ENCODE peak calls at places on chromosomes 11 and 22, in nine cellular contexts. One of them, this sample, is unnamed. For H3K27me3, the result is how much of the 10 kb centered on the place peaks cover.

GRCh38 chr11:58912124-58912523 is 27.2 kb upstream of the GLYATL1 start:
- DNase-seq in cardiac muscle cell: no peak
- DNase-seq in heart left ventricle: no peak
- DNase-seq in fibroblast of lung: peak
- DNase-seq in lower lobe of right lung: no peak
- DNase-seq in right lobe of liver: no peak
- DNase-seq in tibial nerve: no peak
- DNase-seq in CD8-positive, alpha-beta T cell: no peak
- DNase-seq in tibial artery: no peak
- DNase-seq in this sample: no peak

GRCh38 chr11:43546561-43547410 is 133.8 kb upstream of the HSD17B12 start:
- DNase-seq in cardiac muscle cell: no peak
- DNase-seq in heart left ventricle: no peak
- DNase-seq in fibroblast of lung: no peak
- DNase-seq in lower lobe of right lung: no peak
- DNase-seq in right lobe of liver: no peak
- DNase-seq in tibial nerve: no peak
- DNase-seq in CD8-positive, alpha-beta T cell: no peak
- DNase-seq in tibial artery: no peak
- DNase-seq in this sample: no peak

GRCh38 chr11:76233936-76234703 is 27.8 kb upstream of the WNT11 start:
- DNase-seq in cardiac muscle cell: no peak
- DNase-seq in heart left ventricle: peak
- DNase-seq in fibroblast of lung: peak
- DNase-seq in lower lobe of right lung: peak
- DNase-seq in right lobe of liver: peak
- DNase-seq in tibial nerve: peak
- DNase-seq in CD8-positive, alpha-beta T cell: no peak
- DNase-seq in tibial artery: peak
- DNase-seq in this sample: no peak

GRCh38 chr22:37507731-37508130 is 11.5 kb downstream of the CARD10 start:
- DNase-seq in cardiac muscle cell: no peak
- DNase-seq in heart left ventricle: no peak
- DNase-seq in fibroblast of lung: no peak
- DNase-seq in lower lobe of right lung: no peak
- DNase-seq in right lobe of liver: no peak
- DNase-seq in tibial nerve: no peak
- DNase-seq in CD8-positive, alpha-beta T cell: no peak
- DNase-seq in tibial artery: no peak
- DNase-seq in this sample: no peak

GRCh38 chr11:30002157-30002556 is 14.7 kb downstream of the KCNA4 start:
- DNase-seq in cardiac muscle cell: no peak
- DNase-seq in heart left ventricle: no peak
- DNase-seq in fibroblast of lung: no peak
- DNase-seq in lower lobe of right lung: no peak
- DNase-seq in right lobe of liver: no peak
- DNase-seq in tibial nerve: no peak
- DNase-seq in CD8-positive, alpha-beta T cell: no peak
- DNase-seq in tibial artery: no peak
- DNase-seq in this sample: no peak

GRCh38 chr22:17703811-17704210 is 65.3 kb downstream of the BCL2L13 start:
- DNase-seq in cardiac muscle cell: no peak
- DNase-seq in heart left ventricle: no peak
- DNase-seq in fibroblast of lung: peak
- DNase-seq in lower lobe of right lung: no peak
- DNase-seq in right lobe of liver: no peak
- DNase-seq in tibial nerve: no peak
- DNase-seq in CD8-positive, alpha-beta T cell: no peak
- DNase-seq in tibial artery: no peak
- DNase-seq in this sample: no peak

GRCh38 chr22:43895986-43896645 is 4.3 kb upstream of the PNPLA5 start:
- DNase-seq in cardiac muscle cell: no peak
- DNase-seq in heart left ventricle: no peak
- DNase-seq in fibroblast of lung: no peak
- DNase-seq in lower lobe of right lung: no peak
- DNase-seq in right lobe of liver: no peak
- DNase-seq in tibial nerve: no peak
- DNase-seq in CD8-positive, alpha-beta T cell: no peak
- DNase-seq in tibial artery: no peak
- DNase-seq in this sample: no peak

GRCh38 chr11:86695391-86695790 is 23.0 kb upstream of the ME3 start:
- DNase-seq in cardiac muscle cell: no peak
- DNase-seq in heart left ventricle: no peak
- DNase-seq in fibroblast of lung: peak
- DNase-seq in lower lobe of right lung: no peak
- DNase-seq in right lobe of liver: no peak
- DNase-seq in tibial nerve: no peak
- DNase-seq in CD8-positive, alpha-beta T cell: no peak
- DNase-seq in tibial artery: no peak
- DNase-seq in this sample: no peak

GRCh38 chr11:109808569-109808968 is 284.6 kb upstream of the ZC3H12C start:
- DNase-seq in cardiac muscle cell: no peak
- DNase-seq in heart left ventricle: no peak
- DNase-seq in fibroblast of lung: peak
- DNase-seq in lower lobe of right lung: no peak
- DNase-seq in right lobe of liver: no peak
- DNase-seq in tibial nerve: no peak
- DNase-seq in CD8-positive, alpha-beta T cell: no peak
- DNase-seq in tibial artery: no peak
- DNase-seq in this sample: no peak

GRCh38 chr22:31344369-31345330 is 1.5 kb downstream of the PATZ1 start:
- DNase-seq in cardiac muscle cell: peak
- DNase-seq in heart left ventricle: peak
- DNase-seq in fibroblast of lung: peak
- DNase-seq in lower lobe of right lung: peak
- DNase-seq in right lobe of liver: peak
- DNase-seq in tibial nerve: peak
- DNase-seq in CD8-positive, alpha-beta T cell: no peak
- DNase-seq in tibial artery: peak
- DNase-seq in this sample: no peak

GRCh38 chr22:27260087-27260730 is 541.3 kb downstream of the MN1 start:
- DNase-seq in cardiac muscle cell: no peak
- DNase-seq in heart left ventricle: no peak
- DNase-seq in fibroblast of lung: no peak
- DNase-seq in lower lobe of right lung: no peak
- DNase-seq in right lobe of liver: no peak
- DNase-seq in tibial nerve: no peak
- DNase-seq in CD8-positive, alpha-beta T cell: no peak
- DNase-seq in tibial artery: no peak
- DNase-seq in this sample: no peak

GRCh38 chr11:115672412-115672811 is 168.2 kb upstream of the CADM1 start:
- DNase-seq in cardiac muscle cell: no peak
- DNase-seq in heart left ventricle: no peak
- DNase-seq in fibroblast of lung: no peak
- DNase-seq in lower lobe of right lung: no peak
- DNase-seq in right lobe of liver: no peak
- DNase-seq in tibial nerve: no peak
- DNase-seq in CD8-positive, alpha-beta T cell: no peak
- DNase-seq in tibial artery: no peak
- DNase-seq in this sample: no peak
- H3K4me3 ChIP-seq in cardiac muscle cell: no peak
- H3K4me3 ChIP-seq in heart left ventricle: no peak
- H3K4me3 ChIP-seq in fibroblast of lung: no peak
- H3K4me3 ChIP-seq in lower lobe of right lung: no peak
- H3K4me3 ChIP-seq in right lobe of liver: no peak
- H3K4me3 ChIP-seq in tibial nerve: no peak
- H3K4me3 ChIP-seq in CD8-positive, alpha-beta T cell: no peak
- H3K4me3 ChIP-seq in tibial artery: no peak
- H3K4me3 ChIP-seq in this sample: no peak

GRCh38 chr11:60944504-60945294 is 7.3 kb downstream of the SLC15A3 start:
- DNase-seq in cardiac muscle cell: no peak
- DNase-seq in heart left ventricle: no peak
- DNase-seq in fibroblast of lung: no peak
- DNase-seq in lower lobe of right lung: no peak
- DNase-seq in right lobe of liver: no peak
- DNase-seq in tibial nerve: no peak
- DNase-seq in CD8-positive, alpha-beta T cell: no peak
- DNase-seq in tibial artery: no peak
- DNase-seq in this sample: no peak
- TF ChIP-seq CTCF in cardiac muscle cell: peak
- TF ChIP-seq CTCF in heart left ventricle: peak
- TF ChIP-seq CTCF in fibroblast of lung: peak
- TF ChIP-seq CTCF in lower lobe of right lung: no peak
- TF ChIP-seq CTCF in right lobe of liver: no peak
- TF ChIP-seq CTCF in tibial nerve: peak
- TF ChIP-seq CTCF in CD8-positive, alpha-beta T cell: peak
- TF ChIP-seq CTCF in tibial artery: no peak
- TF ChIP-seq CTCF in this sample: peak

DNA sequence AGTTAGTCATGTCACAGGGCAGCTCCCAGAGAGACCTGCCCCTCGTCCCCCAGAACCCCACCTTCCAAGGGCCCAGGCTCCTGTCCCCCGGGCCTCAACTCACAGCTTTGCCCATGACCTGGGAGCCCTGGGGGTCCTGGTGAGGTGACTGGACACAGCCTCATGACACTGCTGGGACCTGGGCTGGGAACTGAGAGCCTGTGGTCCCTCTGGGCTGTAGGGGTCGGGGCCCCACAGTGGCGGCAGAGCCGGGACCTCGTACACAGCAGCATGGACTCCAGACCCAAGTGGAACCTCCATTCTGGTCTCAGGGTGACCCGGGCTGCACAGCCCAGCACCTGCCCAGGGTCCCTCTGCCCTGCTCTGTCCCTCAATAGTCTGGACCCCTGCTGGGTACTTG is 6.9 kb downstream of the APOBEC3A start:
- DNase-seq in cardiac muscle cell: no peak
- DNase-seq in heart left ventricle: no peak
- DNase-seq in fibroblast of lung: no peak
- DNase-seq in lower lobe of right lung: no peak
- DNase-seq in right lobe of liver: no peak
- DNase-seq in tibial nerve: no peak
- DNase-seq in CD8-positive, alpha-beta T cell: no peak
- DNase-seq in tibial artery: no peak
- DNase-seq in this sample: no peak
- H3K27me3 ChIP-seq in cardiac muscle cell: under half
- H3K27me3 ChIP-seq in heart left ventricle: under half
- H3K27me3 ChIP-seq in fibroblast of lung: under half
- H3K27me3 ChIP-seq in lower lobe of right lung: under half
- H3K27me3 ChIP-seq in right lobe of liver: under half
- H3K27me3 ChIP-seq in tibial nerve: under half
- H3K27me3 ChIP-seq in CD8-positive, alpha-beta T cell: under half
- H3K27me3 ChIP-seq in tibial artery: under half
- H3K27me3 ChIP-seq in this sample: under half

DNA sequence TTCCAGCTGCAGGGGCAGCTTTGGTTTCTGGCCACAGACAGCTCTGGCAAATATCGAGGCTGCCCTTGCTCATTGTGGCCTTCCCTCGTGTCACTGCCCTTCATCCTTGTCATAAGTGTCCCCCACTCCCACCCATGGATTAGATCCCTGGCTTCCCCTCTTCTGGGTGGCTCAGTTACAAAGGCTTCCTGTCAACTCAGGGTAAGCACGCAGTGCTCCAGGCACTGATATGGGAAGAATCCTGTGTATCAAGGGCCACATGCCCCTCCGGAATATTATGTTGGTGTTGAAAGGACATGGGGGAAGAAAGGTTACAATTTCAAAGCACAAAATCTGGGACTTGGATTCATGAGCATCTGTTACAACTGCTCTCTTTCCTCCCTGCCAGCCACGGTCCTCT is 128.1 kb downstream of the DBX1 start:
- DNase-seq in cardiac muscle cell: no peak
- DNase-seq in heart left ventricle: no peak
- DNase-seq in fibroblast of lung: no peak
- DNase-seq in lower lobe of right lung: no peak
- DNase-seq in right lobe of liver: no peak
- DNase-seq in tibial nerve: no peak
- DNase-seq in CD8-positive, alpha-beta T cell: no peak
- DNase-seq in tibial artery: no peak
- DNase-seq in this sample: no peak
- H3K4me3 ChIP-seq in cardiac muscle cell: no peak
- H3K4me3 ChIP-seq in heart left ventricle: no peak
- H3K4me3 ChIP-seq in fibroblast of lung: no peak
- H3K4me3 ChIP-seq in lower lobe of right lung: no peak
- H3K4me3 ChIP-seq in right lobe of liver: no peak
- H3K4me3 ChIP-seq in tibial nerve: no peak
- H3K4me3 ChIP-seq in CD8-positive, alpha-beta T cell: no peak
- H3K4me3 ChIP-seq in tibial artery: no peak
- H3K4me3 ChIP-seq in this sample: no peak

GRCh38 chr11:78744949-78745348 is 170.3 kb upstream of the NARS2 start:
- DNase-seq in cardiac muscle cell: no peak
- DNase-seq in heart left ventricle: no peak
- DNase-seq in fibroblast of lung: no peak
- DNase-seq in lower lobe of right lung: no peak
- DNase-seq in right lobe of liver: no peak
- DNase-seq in tibial nerve: no peak
- DNase-seq in CD8-positive, alpha-beta T cell: no peak
- DNase-seq in tibial artery: no peak
- DNase-seq in this sample: no peak

GRCh38 chr11:78752528-78752927 is 177.9 kb upstream of the NARS2 start:
- DNase-seq in cardiac muscle cell: no peak
- DNase-seq in heart left ventricle: no peak
- DNase-seq in fibroblast of lung: no peak
- DNase-seq in lower lobe of right lung: no peak
- DNase-seq in right lobe of liver: no peak
- DNase-seq in tibial nerve: no peak
- DNase-seq in CD8-positive, alpha-beta T cell: no peak
- DNase-seq in tibial artery: no peak
- DNase-seq in this sample: no peak

GRCh38 chr11:78744202-78744601 is 169.5 kb upstream of the NARS2 start:
- DNase-seq in cardiac muscle cell: no peak
- DNase-seq in heart left ventricle: no peak
- DNase-seq in fibroblast of lung: no peak
- DNase-seq in lower lobe of right lung: no peak
- DNase-seq in right lobe of liver: no peak
- DNase-seq in tibial nerve: no peak
- DNase-seq in CD8-positive, alpha-beta T cell: no peak
- DNase-seq in tibial artery: no peak
- DNase-seq in this sample: no peak

GRCh38 chr11:78753297-78753696 is 178.6 kb upstream of the NARS2 start:
- DNase-seq in cardiac muscle cell: no peak
- DNase-seq in heart left ventricle: no peak
- DNase-seq in fibroblast of lung: peak
- DNase-seq in lower lobe of right lung: no peak
- DNase-seq in right lobe of liver: no peak
- DNase-seq in tibial nerve: no peak
- DNase-seq in CD8-positive, alpha-beta T cell: no peak
- DNase-seq in tibial artery: no peak
- DNase-seq in this sample: no peak

DNA sequence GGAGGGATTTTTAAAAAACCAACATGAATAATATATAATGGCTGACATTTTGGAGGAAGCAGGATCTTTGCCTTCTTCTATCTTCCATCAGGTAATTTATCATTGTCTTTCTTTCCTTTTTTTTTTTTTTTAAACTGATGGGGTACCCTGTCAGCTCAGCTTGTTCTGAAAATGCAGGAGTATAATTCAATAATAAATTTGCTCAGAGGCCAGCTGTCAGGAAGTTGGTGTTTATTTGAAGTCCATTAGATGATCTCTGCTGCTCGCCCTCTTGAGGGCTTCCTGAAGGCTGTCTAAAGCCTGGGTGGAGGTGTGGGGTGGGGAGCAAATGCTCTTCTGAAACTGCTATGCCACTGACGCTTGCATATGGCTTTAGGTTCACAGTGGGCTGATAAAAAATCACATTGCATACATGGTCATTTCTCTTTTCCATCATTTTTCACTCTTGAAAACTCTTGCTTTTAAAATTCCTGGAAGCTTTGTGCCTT is 174.6 kb upstream of the NARS2 start:
- DNase-seq in cardiac muscle cell: no peak
- DNase-seq in heart left ventricle: no peak
- DNase-seq in fibroblast of lung: no peak
- DNase-seq in lower lobe of right lung: no peak
- DNase-seq in right lobe of liver: no peak
- DNase-seq in tibial nerve: no peak
- DNase-seq in CD8-positive, alpha-beta T cell: no peak
- DNase-seq in tibial artery: no peak
- DNase-seq in this sample: no peak
- TF ChIP-seq CTCF in cardiac muscle cell: no peak
- TF ChIP-seq CTCF in heart left ventricle: no peak
- TF ChIP-seq CTCF in fibroblast of lung: no peak
- TF ChIP-seq CTCF in lower lobe of right lung: no peak
- TF ChIP-seq CTCF in right lobe of liver: no peak
- TF ChIP-seq CTCF in tibial nerve: no peak
- TF ChIP-seq CTCF in CD8-positive, alpha-beta T cell: no peak
- TF ChIP-seq CTCF in tibial artery: no peak
- TF ChIP-seq CTCF in this sample: no peak